ENCODE peak calls at places on chromosomes 16 and 17, in ten cellular contexts. One of them, this sample, is unnamed.

GRCh38 chr17:39920218-39921210 is 2.1 kb upstream of the GSDMB start:
- DNase-seq in HFFc6: no peak
- DNase-seq in stimulated activated CD8-positive, alpha-beta memory T cell treated with anti-CD3 and anti-CD28 coated beads, Interleukin-15, amount 100 ng/mL, for 4 hours: peak
- DNase-seq in neuronal stem cell: no peak
- DNase-seq in activated CD8-positive, alpha-beta memory T cell treated with anti-CD3 and anti-CD28 coated beads for 48 hours: no peak
- DNase-seq in GM12892: peak
- DNase-seq in osteocyte: no peak
- DNase-seq in GM23338: peak
- DNase-seq in psoas muscle: no peak
- DNase-seq in activated gamma-delta T cell treated with Interleukin-2 at 50 U/mL for 16 hours: no peak
- DNase-seq in this sample: no peak

GRCh38 chr16:66007717-66008116 is 358.8 kb upstream of the CDH5 start:
- DNase-seq in HFFc6: peak
- DNase-seq in stimulated activated CD8-positive, alpha-beta memory T cell treated with anti-CD3 and anti-CD28 coated beads, Interleukin-15, amount 100 ng/mL, for 4 hours: no peak
- DNase-seq in neuronal stem cell: no peak
- DNase-seq in activated CD8-positive, alpha-beta memory T cell treated with anti-CD3 and anti-CD28 coated beads for 48 hours: no peak
- DNase-seq in GM12892: no peak
- DNase-seq in osteocyte: no peak
- DNase-seq in GM23338: no peak
- DNase-seq in psoas muscle: peak
- DNase-seq in activated gamma-delta T cell treated with Interleukin-2 at 50 U/mL for 16 hours: no peak
- DNase-seq in this sample: peak

GRCh38 chr16:1534021-1535020 is 855 bp downstream of the TMEM204 start:
- DNase-seq in HFFc6: peak
- DNase-seq in stimulated activated CD8-positive, alpha-beta memory T cell treated with anti-CD3 and anti-CD28 coated beads, Interleukin-15, amount 100 ng/mL, for 4 hours: no peak
- DNase-seq in neuronal stem cell: no peak
- DNase-seq in activated CD8-positive, alpha-beta memory T cell treated with anti-CD3 and anti-CD28 coated beads for 48 hours: no peak
- DNase-seq in GM12892: no peak
- DNase-seq in osteocyte: no peak
- DNase-seq in GM23338: no peak
- DNase-seq in psoas muscle: peak
- DNase-seq in activated gamma-delta T cell treated with Interleukin-2 at 50 U/mL for 16 hours: no peak
- DNase-seq in this sample: peak

GRCh38 chr16:74226361-74226979 is 70.1 kb upstream of the PSMD7 start:
- DNase-seq in HFFc6: peak
- DNase-seq in stimulated activated CD8-positive, alpha-beta memory T cell treated with anti-CD3 and anti-CD28 coated beads, Interleukin-15, amount 100 ng/mL, for 4 hours: no peak
- DNase-seq in neuronal stem cell: peak
- DNase-seq in activated CD8-positive, alpha-beta memory T cell treated with anti-CD3 and anti-CD28 coated beads for 48 hours: no peak
- DNase-seq in GM12892: no peak
- DNase-seq in osteocyte: no peak
- DNase-seq in GM23338: peak
- DNase-seq in psoas muscle: no peak
- DNase-seq in activated gamma-delta T cell treated with Interleukin-2 at 50 U/mL for 16 hours: no peak
- DNase-seq in this sample: peak

GRCh38 chr17:50272711-50273653 is 1.3 kb upstream of the TMEM92 start:
- DNase-seq in HFFc6: peak
- DNase-seq in stimulated activated CD8-positive, alpha-beta memory T cell treated with anti-CD3 and anti-CD28 coated beads, Interleukin-15, amount 100 ng/mL, for 4 hours: peak
- DNase-seq in neuronal stem cell: peak
- DNase-seq in activated CD8-positive, alpha-beta memory T cell treated with anti-CD3 and anti-CD28 coated beads for 48 hours: peak
- DNase-seq in GM12892: peak
- DNase-seq in osteocyte: peak
- DNase-seq in GM23338: peak
- DNase-seq in psoas muscle: peak
- DNase-seq in activated gamma-delta T cell treated with Interleukin-2 at 50 U/mL for 16 hours: peak
- DNase-seq in this sample: peak

GRCh38 chr16:3503513-3503912 is 2.7 kb downstream of the CLUAP1 start:
- DNase-seq in HFFc6: no peak
- DNase-seq in stimulated activated CD8-positive, alpha-beta memory T cell treated with anti-CD3 and anti-CD28 coated beads, Interleukin-15, amount 100 ng/mL, for 4 hours: peak
- DNase-seq in neuronal stem cell: no peak
- DNase-seq in activated CD8-positive, alpha-beta memory T cell treated with anti-CD3 and anti-CD28 coated beads for 48 hours: no peak
- DNase-seq in GM12892: no peak
- DNase-seq in osteocyte: no peak
- DNase-seq in GM23338: no peak
- DNase-seq in psoas muscle: no peak
- DNase-seq in activated gamma-delta T cell treated with Interleukin-2 at 50 U/mL for 16 hours: peak
- DNase-seq in this sample: no peak

GRCh38 chr16:29943846-29944669 is 17.8 kb upstream of the TMEM219 start:
- DNase-seq in HFFc6: peak
- DNase-seq in stimulated activated CD8-positive, alpha-beta memory T cell treated with anti-CD3 and anti-CD28 coated beads, Interleukin-15, amount 100 ng/mL, for 4 hours: no peak
- DNase-seq in neuronal stem cell: no peak
- DNase-seq in activated CD8-positive, alpha-beta memory T cell treated with anti-CD3 and anti-CD28 coated beads for 48 hours: no peak
- DNase-seq in GM12892: no peak
- DNase-seq in osteocyte: peak
- DNase-seq in GM23338: peak
- DNase-seq in psoas muscle: no peak
- DNase-seq in activated gamma-delta T cell treated with Interleukin-2 at 50 U/mL for 16 hours: no peak
- DNase-seq in this sample: peak

GRCh38 chr16:67538666-67539101 is 10.1 kb downstream of the RIPOR1 start:
- DNase-seq in HFFc6: no peak
- DNase-seq in stimulated activated CD8-positive, alpha-beta memory T cell treated with anti-CD3 and anti-CD28 coated beads, Interleukin-15, amount 100 ng/mL, for 4 hours: no peak
- DNase-seq in neuronal stem cell: no peak
- DNase-seq in activated CD8-positive, alpha-beta memory T cell treated with anti-CD3 and anti-CD28 coated beads for 48 hours: no peak
- DNase-seq in GM12892: no peak
- DNase-seq in osteocyte: peak
- DNase-seq in GM23338: peak
- DNase-seq in psoas muscle: peak
- DNase-seq in activated gamma-delta T cell treated with Interleukin-2 at 50 U/mL for 16 hours: no peak
- DNase-seq in this sample: peak

GRCh38 chr17:50559674-50560184 is 786 bp upstream of the CACNA1G start:
- DNase-seq in HFFc6: no peak
- DNase-seq in stimulated activated CD8-positive, alpha-beta memory T cell treated with anti-CD3 and anti-CD28 coated beads, Interleukin-15, amount 100 ng/mL, for 4 hours: no peak
- DNase-seq in neuronal stem cell: no peak
- DNase-seq in activated CD8-positive, alpha-beta memory T cell treated with anti-CD3 and anti-CD28 coated beads for 48 hours: no peak
- DNase-seq in GM12892: no peak
- DNase-seq in osteocyte: no peak
- DNase-seq in GM23338: peak
- DNase-seq in psoas muscle: no peak
- DNase-seq in activated gamma-delta T cell treated with Interleukin-2 at 50 U/mL for 16 hours: no peak
- DNase-seq in this sample: no peak

GRCh38 chr16:48590476-48590875 is 19.5 kb downstream of the N4BP1 start:
- DNase-seq in HFFc6: no peak
- DNase-seq in stimulated activated CD8-positive, alpha-beta memory T cell treated with anti-CD3 and anti-CD28 coated beads, Interleukin-15, amount 100 ng/mL, for 4 hours: no peak
- DNase-seq in neuronal stem cell: no peak
- DNase-seq in activated CD8-positive, alpha-beta memory T cell treated with anti-CD3 and anti-CD28 coated beads for 48 hours: no peak
- DNase-seq in GM12892: no peak
- DNase-seq in osteocyte: no peak
- DNase-seq in GM23338: no peak
- DNase-seq in psoas muscle: no peak
- DNase-seq in activated gamma-delta T cell treated with Interleukin-2 at 50 U/mL for 16 hours: no peak
- DNase-seq in this sample: no peak

GRCh38 chr17:20123209-20123608 is 114.0 kb downstream of the SPECC1 start:
- DNase-seq in HFFc6: no peak
- DNase-seq in stimulated activated CD8-positive, alpha-beta memory T cell treated with anti-CD3 and anti-CD28 coated beads, Interleukin-15, amount 100 ng/mL, for 4 hours: no peak
- DNase-seq in neuronal stem cell: no peak
- DNase-seq in activated CD8-positive, alpha-beta memory T cell treated with anti-CD3 and anti-CD28 coated beads for 48 hours: no peak
- DNase-seq in GM12892: no peak
- DNase-seq in osteocyte: peak
- DNase-seq in GM23338: no peak
- DNase-seq in psoas muscle: no peak
- DNase-seq in activated gamma-delta T cell treated with Interleukin-2 at 50 U/mL for 16 hours: no peak
- DNase-seq in this sample: no peak

GRCh38 chr17:12348476-12348875 is 317.2 kb upstream of the MYOCD start:
- DNase-seq in HFFc6: peak
- DNase-seq in stimulated activated CD8-positive, alpha-beta memory T cell treated with anti-CD3 and anti-CD28 coated beads, Interleukin-15, amount 100 ng/mL, for 4 hours: no peak
- DNase-seq in neuronal stem cell: no peak
- DNase-seq in activated CD8-positive, alpha-beta memory T cell treated with anti-CD3 and anti-CD28 coated beads for 48 hours: no peak
- DNase-seq in GM12892: no peak
- DNase-seq in osteocyte: no peak
- DNase-seq in GM23338: no peak
- DNase-seq in psoas muscle: no peak
- DNase-seq in activated gamma-delta T cell treated with Interleukin-2 at 50 U/mL for 16 hours: no peak
- DNase-seq in this sample: no peak

GRCh38 chr16:642189-643049 is 791 bp downstream of the MCRIP2 start:
- DNase-seq in HFFc6: no peak
- DNase-seq in stimulated activated CD8-positive, alpha-beta memory T cell treated with anti-CD3 and anti-CD28 coated beads, Interleukin-15, amount 100 ng/mL, for 4 hours: no peak
- DNase-seq in neuronal stem cell: no peak
- DNase-seq in activated CD8-positive, alpha-beta memory T cell treated with anti-CD3 and anti-CD28 coated beads for 48 hours: no peak
- DNase-seq in GM12892: peak
- DNase-seq in osteocyte: no peak
- DNase-seq in GM23338: peak
- DNase-seq in psoas muscle: peak
- DNase-seq in activated gamma-delta T cell treated with Interleukin-2 at 50 U/mL for 16 hours: no peak
- DNase-seq in this sample: no peak

GRCh38 chr16:24851700-24852099 is 5.9 kb downstream of the SLC5A11 start:
- DNase-seq in HFFc6: peak
- DNase-seq in stimulated activated CD8-positive, alpha-beta memory T cell treated with anti-CD3 and anti-CD28 coated beads, Interleukin-15, amount 100 ng/mL, for 4 hours: no peak
- DNase-seq in neuronal stem cell: no peak
- DNase-seq in activated CD8-positive, alpha-beta memory T cell treated with anti-CD3 and anti-CD28 coated beads for 48 hours: no peak
- DNase-seq in GM12892: no peak
- DNase-seq in osteocyte: no peak
- DNase-seq in GM23338: no peak
- DNase-seq in psoas muscle: no peak
- DNase-seq in activated gamma-delta T cell treated with Interleukin-2 at 50 U/mL for 16 hours: no peak
- DNase-seq in this sample: peak

GRCh38 chr17:39599006-39599664 is 8.6 kb downstream of the NEUROD2 start:
- DNase-seq in HFFc6: no peak
- DNase-seq in stimulated activated CD8-positive, alpha-beta memory T cell treated with anti-CD3 and anti-CD28 coated beads, Interleukin-15, amount 100 ng/mL, for 4 hours: no peak
- DNase-seq in neuronal stem cell: no peak
- DNase-seq in activated CD8-positive, alpha-beta memory T cell treated with anti-CD3 and anti-CD28 coated beads for 48 hours: no peak
- DNase-seq in GM12892: no peak
- DNase-seq in osteocyte: no peak
- DNase-seq in GM23338: peak
- DNase-seq in psoas muscle: no peak
- DNase-seq in activated gamma-delta T cell treated with Interleukin-2 at 50 U/mL for 16 hours: no peak
- DNase-seq in this sample: no peak

GRCh38 chr17:40705567-40705966 is 2.0 kb upstream of the KRT24 start:
- DNase-seq in HFFc6: no peak
- DNase-seq in stimulated activated CD8-positive, alpha-beta memory T cell treated with anti-CD3 and anti-CD28 coated beads, Interleukin-15, amount 100 ng/mL, for 4 hours: no peak
- DNase-seq in neuronal stem cell: no peak
- DNase-seq in activated CD8-positive, alpha-beta memory T cell treated with anti-CD3 and anti-CD28 coated beads for 48 hours: no peak
- DNase-seq in GM12892: no peak
- DNase-seq in osteocyte: no peak
- DNase-seq in GM23338: no peak
- DNase-seq in psoas muscle: no peak
- DNase-seq in activated gamma-delta T cell treated with Interleukin-2 at 50 U/mL for 16 hours: no peak
- DNase-seq in this sample: no peak

GRCh38 chr16:54921229-54921824 is 9.3 kb upstream of the IRX5 start:
- DNase-seq in HFFc6: no peak
- DNase-seq in stimulated activated CD8-positive, alpha-beta memory T cell treated with anti-CD3 and anti-CD28 coated beads, Interleukin-15, amount 100 ng/mL, for 4 hours: no peak
- DNase-seq in neuronal stem cell: no peak
- DNase-seq in activated CD8-positive, alpha-beta memory T cell treated with anti-CD3 and anti-CD28 coated beads for 48 hours: no peak
- DNase-seq in GM12892: no peak
- DNase-seq in osteocyte: no peak
- DNase-seq in GM23338: no peak
- DNase-seq in psoas muscle: no peak
- DNase-seq in activated gamma-delta T cell treated with Interleukin-2 at 50 U/mL for 16 hours: no peak
- DNase-seq in this sample: no peak

GRCh38 chr17:32158870-32159585 is 16.7 kb downstream of the RHOT1 start:
- DNase-seq in HFFc6: no peak
- DNase-seq in stimulated activated CD8-positive, alpha-beta memory T cell treated with anti-CD3 and anti-CD28 coated beads, Interleukin-15, amount 100 ng/mL, for 4 hours: no peak
- DNase-seq in neuronal stem cell: no peak
- DNase-seq in activated CD8-positive, alpha-beta memory T cell treated with anti-CD3 and anti-CD28 coated beads for 48 hours: no peak
- DNase-seq in GM12892: no peak
- DNase-seq in osteocyte: no peak
- DNase-seq in GM23338: no peak
- DNase-seq in psoas muscle: peak
- DNase-seq in activated gamma-delta T cell treated with Interleukin-2 at 50 U/mL for 16 hours: no peak
- DNase-seq in this sample: no peak

GRCh38 chr17:82962163-82962720 is 117.2 kb upstream of the METRNL start:
- DNase-seq in HFFc6: peak
- DNase-seq in stimulated activated CD8-positive, alpha-beta memory T cell treated with anti-CD3 and anti-CD28 coated beads, Interleukin-15, amount 100 ng/mL, for 4 hours: no peak
- DNase-seq in neuronal stem cell: no peak
- DNase-seq in activated CD8-positive, alpha-beta memory T cell treated with anti-CD3 and anti-CD28 coated beads for 48 hours: no peak
- DNase-seq in GM12892: no peak
- DNase-seq in osteocyte: no peak
- DNase-seq in GM23338: no peak
- DNase-seq in psoas muscle: peak
- DNase-seq in activated gamma-delta T cell treated with Interleukin-2 at 50 U/mL for 16 hours: no peak
- DNase-seq in this sample: peak